ENCODE peak calls at places on chromosomes 11 and 22, in six cellular contexts. P is fibroblast of lung, T is anterior cingulate cortex, M is mammary epithelial cell, R is amniotic stem cell, A is NCI-H345. I is an unnamed sample.
A peak's percentile ranks its signal among the peaks of the same experiment; 100 is the strongest.

GRCh38 chr11:62830904-62831519 is 839 bp downstream of the STX5 start:
- DNase-seq in P (no peak), T (no peak), M (no peak), R (no peak), A (no peak), I (no peak)

GRCh38 chr11:91199866-91200265 is 977.0 kb upstream of the CHORDC1 start:
- DNase-seq in P (peak; percentile 12), T (peak; percentile 2), M (no peak), R (no peak), A (no peak), I (no peak)

GRCh38 chr11:6599449-6599848 is 4.0 kb downstream of the RRP8 start:
- DNase-seq in P (no peak), T (no peak), M (no peak), R (no peak), A (no peak), I (no peak)

GRCh38 chr11:121467965-121468364 is 15.2 kb upstream of the SORL1-AS1 start:
- DNase-seq in P (no peak), T (no peak), M (peak; percentile 39), R (no peak), A (no peak), I (no peak)

GRCh38 chr11:109680127-109680526 is 258.1 kb downstream of the C11orf87 start:
- DNase-seq in P (no peak), T (no peak), M (peak; percentile 46), R (no peak), A (no peak), I (no peak)

GRCh38 chr22:47123827-47124442 is 361.5 kb downstream of the TBC1D22A start:
- DNase-seq in P (peak; percentile 12), T (no peak), M (no peak), R (no peak), A (no peak), I (no peak)

GRCh38 chr11:10855295-10855694 is 2.6 kb downstream of the ZBED5 start:
- DNase-seq in P (no peak), T (no peak), M (no peak), R (no peak), A (no peak), I (no peak)

GRCh38 chr11:48024635-48025071 is 44.3 kb downstream of the PTPRJ start:
- DNase-seq in P (no peak), T (no peak), M (no peak), R (no peak), A (peak; percentile 50), I (no peak)

GRCh38 chr11:68262544-68262827 is 9.3 kb downstream of the C11orf24 start:
- DNase-seq in P (no peak), T (no peak), M (no peak), R (no peak), A (no peak), I (no peak)

GRCh38 chr11:70547821-70548670 is 149.7 kb downstream of the CTTN start:
- DNase-seq in P (no peak), T (no peak), M (no peak), R (no peak), A (peak; percentile 73), I (no peak)